ENCODE peak calls at places on chromosome 17, in four cellular contexts. T is NB4, W is AG09319, A is hepatic stellate cell. N is an unnamed sample.

GRCh38 chr17:12613566-12613965 is 52.1 kb upstream of the MYOCD start:
- DNase-seq in T (no peak), W (no peak), A (peak; percentile 68), N (no peak)

GRCh38 chr17:81713556-81714411 is 1.7 kb downstream of the SLC25A10 start:
- DNase-seq in T (no peak), W (no peak), A (no peak), N (no peak)

GRCh38 chr17:15659663-15660062 is 24.4 kb downstream of the TRIM16 start:
- DNase-seq in T (no peak), W (no peak), A (no peak), N (no peak)

GRCh38 chr17:42453544-42453943 is 5.1 kb upstream of the ATP6V0A1 start:
- DNase-seq in T (peak; percentile 76), W (no peak), A (no peak), N (no peak)

GRCh38 chr17:17691468-17692263 is 10.4 kb downstream of the RAI1 start:
- DNase-seq in T (peak; percentile 89), W (no peak), A (peak; percentile 27), N (no peak)

GRCh38 chr17:66299721-66300120 is 2.7 kb upstream of the PRKCA start:
- DNase-seq in T (no peak), W (no peak), A (no peak), N (no peak)

GRCh38 chr17:4519361-4519788 is 20.7 kb downstream of the SPNS2 start:
- DNase-seq in T (no peak), W (no peak), A (no peak), N (no peak)

GRCh38 chr17:79342376-79342775 is 267.8 kb downstream of the ENGASE start:
- DNase-seq in T (no peak), W (no peak), A (no peak), N (no peak)

GRCh38 chr17:7717756-7718350 is 309 bp downstream of the DNAH2 start:
- DNase-seq in T (peak; percentile 46), W (no peak), A (peak; percentile 44), N (no peak)

N was measured in BJ.